ENCODE peak calls at places on chromosomes 5 and 9, in ten cellular contexts. S is NB4; B is brain microvascular endothelial cell; D is WTC11; Q is T-helper 2 cell treated with Interferon-gamma antibody and Interleukin-4, amounts not matched to agents 5 μg/mL and 100 μg/mL, for 36 hours; G is activated CD4-positive, alpha-beta T cell treated with anti-CD3 and anti-CD28 coated beads, Interleukin-2, amount 50 U/mL, for 1 hour; O is renal cortical epithelial cell; L is GM03348; F is NCI-H82; P is EH. V is an unnamed sample.

GRCh38 chr9:113151696-113152630 is 1.2 kb downstream of the SLC31A2 start:
- DNase-seq in D (no peak), O (peak), P (no peak), L (no peak), B (no peak), Q (no peak), S (peak), G (no peak), F (no peak), V (no peak)

GRCh38 chr9:37329576-37329975 is 92.9 kb upstream of the GRHPR start:
- DNase-seq in B (peak), Q (no peak), D (no peak), S (peak), P (peak), L (peak), O (peak), F (peak), G (peak), V (no peak)

GRCh38 chr9:2859776-2860379 is 16.0 kb upstream of the PUM3 start:
- DNase-seq in F (peak), L (peak), S (peak), Q (peak), B (peak), G (peak), O (peak), P (peak), D (peak), V (no peak)

GRCh38 chr5:145294321-145294720 is 540.8 kb downstream of the PRELID2 start:
- DNase-seq in B (no peak), G (no peak), S (no peak), Q (no peak), D (no peak), P (no peak), F (no peak), O (no peak), L (peak), V (no peak)

GRCh38 chr9:110996436-110997224 is 41.6 kb downstream of the LPAR1 start:
- DNase-seq in Q (no peak), F (no peak), B (no peak), D (no peak), G (no peak), S (no peak), P (peak), O (no peak), L (peak), V (no peak)

GRCh38 chr9:36017278-36017677 is 19.4 kb upstream of the RECK start:
- DNase-seq in O (no peak), Q (no peak), D (no peak), S (no peak), B (no peak), F (no peak), G (no peak), P (peak), L (no peak), V (no peak)

GRCh38 chr5:34930527-34930844 is 1.1 kb downstream of the DNAJC21 start:
- DNase-seq in G (no peak), S (no peak), P (peak), F (no peak), Q (no peak), O (peak), L (peak), B (peak), D (no peak), V (no peak)

GRCh38 chr5:109721741-109722140 is 32.0 kb downstream of the MAN2A1 start:
- DNase-seq in S (no peak), P (no peak), B (no peak), L (no peak), D (no peak), Q (no peak), F (no peak), G (no peak), O (no peak), V (no peak)

GRCh38 chr9:96080364-96080763 is 204.9 kb downstream of the ERCC6L2 start:
- DNase-seq in L (no peak), D (no peak), F (no peak), P (no peak), O (peak), S (no peak), G (no peak), B (no peak), Q (no peak), V (no peak)

GRCh38 chr9:134536101-134536900 is 105.3 kb upstream of the COL5A1 start:
- DNase-seq in O (no peak), D (no peak), F (no peak), Q (no peak), G (no peak), P (peak), B (peak), L (peak), S (no peak), V (no peak)

GRCh38 chr9:121954477-121955175 is 138.5 kb downstream of the TTLL11 start:
- DNase-seq in D (no peak), G (no peak), Q (no peak), P (peak), O (no peak), F (no peak), L (peak), B (peak), S (no peak), V (no peak)

GRCh38 chr9:135616621-135617537 is 22.5 kb downstream of the GLT6D1 start:
- DNase-seq in G (no peak), L (no peak), Q (no peak), B (no peak), P (no peak), D (no peak), S (no peak), F (no peak), O (no peak), V (no peak)

GRCh38 chr9:27655454-27655853 is 82.2 kb upstream of the C9orf72 start:
- DNase-seq in L (no peak), F (no peak), D (no peak), S (no peak), P (no peak), G (no peak), Q (no peak), B (no peak), O (no peak), V (no peak)

GRCh38 chr9:86021166-86021565 is 78.2 kb downstream of the GOLM1 start:
- DNase-seq in G (no peak), L (no peak), D (no peak), Q (no peak), B (no peak), S (no peak), P (no peak), F (no peak), O (no peak), V (no peak)

V was measured in immature natural killer cell.